ENCODE peak calls at places on chromosomes 4 and X, in five cellular contexts. W is HepG2, G is A549, N is GM12878, O is K562. T is an unnamed sample.

GRCh38 chr4:5955856-5956255 is 62.4 kb downstream of the C4orf50 start:
- DNase-seq in W (no peak), G (no peak), N (peak), O (no peak), T (no peak)

GRCh38 chr4:99949999-99950912 is at the start of gene H2AZ1:
- DNase-seq in W (peak), G (peak), N (peak), O (peak), T (peak)

GRCh38 chr4:118773082-118773792 is 62.7 kb downstream of the SEC24D start:
- DNase-seq in W (no peak), G (no peak), N (no peak), O (no peak), T (no peak)

GRCh38 chr4:94516999-94517398 is 65.3 kb downstream of the PDLIM5 start:
- DNase-seq in W (no peak), G (no peak), N (no peak), O (no peak), T (no peak)

GRCh38 chr4:156685308-156685707 is 286.3 kb downstream of the PDGFC start:
- DNase-seq in W (no peak), G (no peak), N (no peak), O (no peak), T (no peak)

GRCh38 chr4:102553982-102554381 is 52.8 kb downstream of the NFKB1 start:
- DNase-seq in W (no peak), G (no peak), N (no peak), O (no peak), T (no peak)

GRCh38 chr4:183458005-183458404 is 13.6 kb downstream of the CDKN2AIP start:
- DNase-seq in W (no peak), G (no peak), N (no peak), O (no peak), T (no peak)

GRCh38 chr4:24842356-24842755 is 47.0 kb downstream of the SOD3 start:
- DNase-seq in W (no peak), G (no peak), N (no peak), O (no peak), T (no peak)

GRCh38 chrX:41480508-41481260 is 33.5 kb downstream of the NYX start:
- DNase-seq in W (no peak), G (no peak), N (no peak), O (no peak), T (no peak)

GRCh38 chr4:2593003-2593402 is 56.6 kb downstream of the FAM193A start:
- DNase-seq in W (no peak), G (no peak), N (no peak), O (no peak), T (peak)

GRCh38 chr4:2588259-2588658 is 51.8 kb downstream of the FAM193A start:
- DNase-seq in W (no peak), G (no peak), N (no peak), O (no peak), T (no peak)

GRCh38 chr4:2592572-2592971 is 56.1 kb downstream of the FAM193A start:
- DNase-seq in W (no peak), G (no peak), N (no peak), O (no peak), T (peak)

GRCh38 chr4:2587215-2587823 is 50.9 kb downstream of the FAM193A start:
- DNase-seq in W (no peak), G (no peak), N (no peak), O (no peak), T (no peak)

DNA sequence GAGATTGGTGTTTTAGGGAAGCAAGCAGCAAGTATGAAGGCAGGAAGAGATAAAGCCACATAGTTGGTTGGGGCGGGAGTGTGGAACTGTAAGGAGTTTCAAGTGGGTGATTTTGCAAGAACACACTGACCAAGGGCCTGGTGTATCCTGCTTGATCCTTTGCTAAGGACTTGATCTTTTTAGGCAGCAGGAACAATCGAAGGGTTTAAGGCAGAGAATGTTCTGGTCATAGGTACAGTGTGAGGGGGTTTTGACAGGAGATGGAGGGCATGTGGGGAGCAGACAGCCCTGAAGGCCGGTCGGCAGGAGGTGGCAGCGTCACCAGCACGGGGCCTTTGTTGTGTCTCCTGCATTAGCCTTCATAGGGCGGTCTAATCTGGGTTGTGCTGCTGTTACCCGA is 54.7 kb downstream of the FAM193A start:
- DNase-seq in W (no peak), G (no peak), N (no peak), O (no peak), T (peak)
- TF ChIP-seq REST in W (no peak), G (no peak), N (no peak), O (no peak), T (no peak)

GRCh38 chr4:38663021-38663800 is 788 bp upstream of the KLF3 start:
- DNase-seq in W (no peak), G (peak), N (no peak), O (no peak), T (peak)
- TF ChIP-seq JUNB in W (no peak), G (no peak), N (no peak), O (no peak), T (no peak)

GRCh38 chr4:64756016-64756415 is 346.8 kb upstream of the TECRL start:
- DNase-seq in W (no peak), G (no peak), N (no peak), O (no peak), T (no peak)
- TF ChIP-seq REST in W (no peak), G (no peak), N (no peak), O (no peak), T (no peak)

GRCh38 chrX:47278684-47279083 is 45.9 kb downstream of the USP11 start:
- DNase-seq in W (peak), G (peak), N (no peak), O (no peak), T (no peak)
- TF ChIP-seq JUNB in W (no peak), G (no peak), N (no peak), O (no peak), T (no peak)

GRCh38 chrX:24262309-24262708 is 51.6 kb downstream of the SUPT20HL2 start:
- DNase-seq in W (no peak), G (no peak), N (no peak), O (no peak), T (no peak)

GRCh38 chrX:24264383-24264782 is 49.5 kb downstream of the SUPT20HL2 start:
- DNase-seq in W (no peak), G (peak), N (no peak), O (no peak), T (no peak)

GRCh38 chrX:24257011-24257410 is 56.9 kb downstream of the SUPT20HL2 start:
- DNase-seq in W (no peak), G (no peak), N (no peak), O (no peak), T (no peak)

GRCh38 chrX:24259544-24260240 is 54.2 kb downstream of the SUPT20HL2 start:
- DNase-seq in W (peak), G (peak), N (no peak), O (peak), T (peak)

GRCh38 chrX:24260827-24261550 is 52.9 kb downstream of the SUPT20HL2 start:
- DNase-seq in W (no peak), G (no peak), N (no peak), O (no peak), T (no peak)
- TF ChIP-seq REST in W (no peak), G (no peak), N (no peak), O (no peak), T (no peak)